ENCODE peak calls at places on chromosomes 2 and 18, in eight cellular contexts. One of them, this sample, is unnamed.
A peak's percentile ranks its signal among the peaks of the same experiment; 100 is the strongest.

GRCh38 chr18:77209587-77209986 is 40.1 kb upstream of the GALR1 start:
- DNase-seq in D721Med: no peak
- DNase-seq in IMR-90: peak; percentile 90
- DNase-seq in activated CD4-positive, alpha-beta T cell treated with anti-CD3 and anti-CD28 coated beads, Interleukin-2, amount 50 U/mL, for 4 hours: no peak
- DNase-seq in GF-D8: no peak
- DNase-seq in Karpas-422: no peak
- DNase-seq in AG04450: peak; percentile 26
- DNase-seq in naive B cell: no peak
- DNase-seq in this sample: peak; percentile 18

GRCh38 chr2:16357188-16357587 is 308.4 kb downstream of the CYRIA start:
- DNase-seq in GF-D8: no peak
- DNase-seq in activated CD4-positive, alpha-beta T cell treated with anti-CD3 and anti-CD28 coated beads, Interleukin-2, amount 50 U/mL, for 4 hours: no peak
- DNase-seq in IMR-90: no peak
- DNase-seq in D721Med: no peak
- DNase-seq in AG04450: no peak
- DNase-seq in Karpas-422: no peak
- DNase-seq in naive B cell: no peak
- DNase-seq in this sample: no peak

GRCh38 chr2:145757503-145758290 is 1237.8 kb upstream of the ZEB2 start:
- DNase-seq in Karpas-422: no peak
- DNase-seq in activated CD4-positive, alpha-beta T cell treated with anti-CD3 and anti-CD28 coated beads, Interleukin-2, amount 50 U/mL, for 4 hours: no peak
- DNase-seq in naive B cell: no peak
- DNase-seq in D721Med: no peak
- DNase-seq in GF-D8: no peak
- DNase-seq in AG04450: no peak
- DNase-seq in IMR-90: no peak
- DNase-seq in this sample: no peak

GRCh38 chr2:98608962-98609604 is 694 bp downstream of the UNC50 start:
- DNase-seq in IMR-90: peak; percentile 58
- DNase-seq in activated CD4-positive, alpha-beta T cell treated with anti-CD3 and anti-CD28 coated beads, Interleukin-2, amount 50 U/mL, for 4 hours: no peak
- DNase-seq in AG04450: no peak
- DNase-seq in naive B cell: no peak
- DNase-seq in GF-D8: no peak
- DNase-seq in D721Med: no peak
- DNase-seq in Karpas-422: peak; percentile 51
- DNase-seq in this sample: peak; percentile 41

GRCh38 chr2:190759749-190760213 is 110.9 kb downstream of the NAB1 start:
- DNase-seq in AG04450: peak; percentile 39
- DNase-seq in naive B cell: no peak
- DNase-seq in IMR-90: peak; percentile 87
- DNase-seq in GF-D8: no peak
- DNase-seq in D721Med: no peak
- DNase-seq in Karpas-422: no peak
- DNase-seq in activated CD4-positive, alpha-beta T cell treated with anti-CD3 and anti-CD28 coated beads, Interleukin-2, amount 50 U/mL, for 4 hours: no peak
- DNase-seq in this sample: peak; percentile 40

GRCh38 chr2:110219496-110220192 is 7.3 kb upstream of the MTLN start:
- DNase-seq in D721Med: no peak
- DNase-seq in AG04450: no peak
- DNase-seq in activated CD4-positive, alpha-beta T cell treated with anti-CD3 and anti-CD28 coated beads, Interleukin-2, amount 50 U/mL, for 4 hours: no peak
- DNase-seq in Karpas-422: no peak
- DNase-seq in naive B cell: no peak
- DNase-seq in IMR-90: peak; percentile 48
- DNase-seq in GF-D8: no peak
- DNase-seq in this sample: no peak

GRCh38 chr18:58100154-58100553 is 56.1 kb downstream of the NEDD4L start:
- DNase-seq in IMR-90: no peak
- DNase-seq in Karpas-422: no peak
- DNase-seq in activated CD4-positive, alpha-beta T cell treated with anti-CD3 and anti-CD28 coated beads, Interleukin-2, amount 50 U/mL, for 4 hours: no peak
- DNase-seq in AG04450: no peak
- DNase-seq in naive B cell: no peak
- DNase-seq in GF-D8: no peak
- DNase-seq in D721Med: no peak
- DNase-seq in this sample: no peak

GRCh38 chr2:132400169-132400900 is 16.3 kb upstream of the GPR39 start:
- DNase-seq in AG04450: peak; percentile 18
- DNase-seq in D721Med: no peak
- DNase-seq in GF-D8: peak; percentile 40
- DNase-seq in IMR-90: peak; percentile 71
- DNase-seq in naive B cell: no peak
- DNase-seq in activated CD4-positive, alpha-beta T cell treated with anti-CD3 and anti-CD28 coated beads, Interleukin-2, amount 50 U/mL, for 4 hours: no peak
- DNase-seq in Karpas-422: no peak
- DNase-seq in this sample: peak; percentile 78

GRCh38 chr2:64228126-64228678 is 84.0 kb upstream of the PELI1 start:
- DNase-seq in naive B cell: peak; percentile 59
- DNase-seq in IMR-90: peak; percentile 53
- DNase-seq in activated CD4-positive, alpha-beta T cell treated with anti-CD3 and anti-CD28 coated beads, Interleukin-2, amount 50 U/mL, for 4 hours: peak; percentile 45
- DNase-seq in GF-D8: peak; percentile 11
- DNase-seq in AG04450: peak; percentile 10
- DNase-seq in Karpas-422: peak; percentile 91
- DNase-seq in D721Med: peak; percentile 75
- DNase-seq in this sample: peak; percentile 86

GRCh38 chr2:6896930-6897759 is 19.6 kb downstream of the RSAD2 start:
- DNase-seq in D721Med: no peak
- DNase-seq in Karpas-422: peak; percentile 69
- DNase-seq in IMR-90: peak; percentile 10
- DNase-seq in AG04450: no peak
- DNase-seq in GF-D8: no peak
- DNase-seq in naive B cell: no peak
- DNase-seq in activated CD4-positive, alpha-beta T cell treated with anti-CD3 and anti-CD28 coated beads, Interleukin-2, amount 50 U/mL, for 4 hours: no peak
- DNase-seq in this sample: peak; percentile 55

GRCh38 chr2:86172610-86173009 is 22.7 kb downstream of the IMMT start:
- DNase-seq in naive B cell: no peak
- DNase-seq in D721Med: no peak
- DNase-seq in GF-D8: no peak
- DNase-seq in Karpas-422: no peak
- DNase-seq in IMR-90: no peak
- DNase-seq in activated CD4-positive, alpha-beta T cell treated with anti-CD3 and anti-CD28 coated beads, Interleukin-2, amount 50 U/mL, for 4 hours: no peak
- DNase-seq in AG04450: no peak
- DNase-seq in this sample: no peak

GRCh38 chr2:218017211-218018053 is 14.6 kb upstream of the TNS1 start:
- DNase-seq in Karpas-422: no peak
- DNase-seq in activated CD4-positive, alpha-beta T cell treated with anti-CD3 and anti-CD28 coated beads, Interleukin-2, amount 50 U/mL, for 4 hours: no peak
- DNase-seq in GF-D8: no peak
- DNase-seq in D721Med: no peak
- DNase-seq in IMR-90: no peak
- DNase-seq in AG04450: no peak
- DNase-seq in naive B cell: no peak
- DNase-seq in this sample: peak; percentile 63

GRCh38 chr2:200592414-200593075 is 6.7 kb downstream of the AOX1 start:
- DNase-seq in GF-D8: no peak
- DNase-seq in Karpas-422: peak; percentile 61
- DNase-seq in AG04450: no peak
- DNase-seq in naive B cell: no peak
- DNase-seq in activated CD4-positive, alpha-beta T cell treated with anti-CD3 and anti-CD28 coated beads, Interleukin-2, amount 50 U/mL, for 4 hours: no peak
- DNase-seq in IMR-90: peak; percentile 62
- DNase-seq in D721Med: no peak
- DNase-seq in this sample: peak; percentile 47